ENCODE peak calls at places on chromosomes 4 and X, in six cellular contexts. One of them, this sample, is unnamed.

GRCh38 chr4:48247142-48247877 is 22.3 kb downstream of the TEC start:
- DNase-seq in neuronal stem cell: no peak
- DNase-seq in IMR-90: peak; percentile 46
- DNase-seq in mesendoderm: no peak
- DNase-seq in H1: no peak
- DNase-seq in mesenchymal stem cell: no peak
- DNase-seq in this sample: no peak

GRCh38 chr4:107951551-107951950 is 20.2 kb downstream of the CYP2U1 start:
- DNase-seq in neuronal stem cell: no peak
- DNase-seq in IMR-90: peak; percentile 89
- DNase-seq in mesendoderm: no peak
- DNase-seq in H1: no peak
- DNase-seq in mesenchymal stem cell: peak; percentile 68
- DNase-seq in this sample: no peak

GRCh38 chr4:31370866-31371465 is 650.8 kb downstream of the PCDH7 start:
- DNase-seq in neuronal stem cell: peak; percentile 39
- DNase-seq in IMR-90: peak; percentile 28
- DNase-seq in mesendoderm: peak; percentile 73
- DNase-seq in H1: no peak
- DNase-seq in mesenchymal stem cell: peak; percentile 52
- DNase-seq in this sample: no peak

GRCh38 chrX:47797084-47797483 is 39.6 kb upstream of the ZNF81 start:
- DNase-seq in neuronal stem cell: no peak
- DNase-seq in IMR-90: no peak
- DNase-seq in mesendoderm: no peak
- DNase-seq in H1: no peak
- DNase-seq in mesenchymal stem cell: no peak
- DNase-seq in this sample: no peak

GRCh38 chrX:71111141-71111843 is at the start of gene IL2RG:
- DNase-seq in neuronal stem cell: no peak
- DNase-seq in IMR-90: no peak
- DNase-seq in mesendoderm: no peak
- DNase-seq in H1: no peak
- DNase-seq in mesenchymal stem cell: no peak
- DNase-seq in this sample: no peak

GRCh38 chr4:145565328-145565727 is 53.9 kb upstream of the MMAA start:
- DNase-seq in neuronal stem cell: no peak
- DNase-seq in IMR-90: no peak
- DNase-seq in mesendoderm: no peak
- DNase-seq in H1: no peak
- DNase-seq in mesenchymal stem cell: peak; percentile 30
- DNase-seq in this sample: no peak

GRCh38 chr4:183553601-183554345 is 48.9 kb downstream of the ING2 start:
- DNase-seq in neuronal stem cell: no peak
- DNase-seq in IMR-90: no peak
- DNase-seq in mesendoderm: no peak
- DNase-seq in H1: no peak
- DNase-seq in mesenchymal stem cell: no peak
- DNase-seq in this sample: no peak

GRCh38 chrX:133249659-133250058 is 31.5 kb upstream of the TFDP3 start:
- DNase-seq in neuronal stem cell: no peak
- DNase-seq in IMR-90: no peak
- DNase-seq in mesendoderm: no peak
- DNase-seq in H1: no peak
- DNase-seq in mesenchymal stem cell: no peak
- DNase-seq in this sample: no peak

GRCh38 chrX:152813211-152813610 is 17.3 kb downstream of the CETN2 start:
- DNase-seq in neuronal stem cell: no peak
- DNase-seq in IMR-90: no peak
- DNase-seq in mesendoderm: no peak
- DNase-seq in H1: no peak
- DNase-seq in mesenchymal stem cell: no peak
- DNase-seq in this sample: no peak

GRCh38 chr4:38489924-38490639 is 173.9 kb upstream of the KLF3 start:
- DNase-seq in neuronal stem cell: no peak
- DNase-seq in IMR-90: peak; percentile 46
- DNase-seq in mesendoderm: peak; percentile 34
- DNase-seq in H1: no peak
- DNase-seq in mesenchymal stem cell: peak; percentile 74
- DNase-seq in this sample: peak; percentile 31

GRCh38 chrX:82648062-82648461 is 860.0 kb upstream of the POU3F4 start:
- DNase-seq in neuronal stem cell: no peak
- DNase-seq in IMR-90: no peak
- DNase-seq in mesendoderm: no peak
- DNase-seq in H1: no peak
- DNase-seq in mesenchymal stem cell: peak; percentile 1
- DNase-seq in this sample: no peak

GRCh38 chrX:123976671-123977316 is 15.3 kb downstream of the STAG2 start:
- DNase-seq in neuronal stem cell: no peak
- DNase-seq in IMR-90: peak; percentile 47
- DNase-seq in mesendoderm: peak; percentile 23
- DNase-seq in H1: no peak
- DNase-seq in mesenchymal stem cell: peak; percentile 54
- DNase-seq in this sample: no peak

GRCh38 chrX:35098419-35098818 is 155.8 kb downstream of the FAM47B start:
- DNase-seq in neuronal stem cell: no peak
- DNase-seq in IMR-90: no peak
- DNase-seq in mesendoderm: no peak
- DNase-seq in H1: no peak
- DNase-seq in mesenchymal stem cell: no peak
- DNase-seq in this sample: no peak

GRCh38 chrX:112779139-112779538 is 61.5 kb downstream of the AMOT start:
- DNase-seq in neuronal stem cell: no peak
- DNase-seq in IMR-90: no peak
- DNase-seq in mesendoderm: no peak
- DNase-seq in H1: no peak
- DNase-seq in mesenchymal stem cell: no peak
- DNase-seq in this sample: no peak

GRCh38 chrX:17062065-17062464 is 115.6 kb downstream of the REPS2 start:
- DNase-seq in neuronal stem cell: no peak
- DNase-seq in IMR-90: no peak
- DNase-seq in mesendoderm: no peak
- DNase-seq in H1: no peak
- DNase-seq in mesenchymal stem cell: no peak
- DNase-seq in this sample: no peak

GRCh38 chr4:8409271-8410065 is 31.1 kb downstream of the ACOX3 start:
- DNase-seq in neuronal stem cell: no peak
- DNase-seq in IMR-90: no peak
- DNase-seq in mesendoderm: no peak
- DNase-seq in H1: no peak
- DNase-seq in mesenchymal stem cell: no peak
- DNase-seq in this sample: no peak

GRCh38 chr4:154013576-154013975 is 224.7 kb upstream of the SFRP2 start:
- DNase-seq in neuronal stem cell: no peak
- DNase-seq in IMR-90: no peak
- DNase-seq in mesendoderm: no peak
- DNase-seq in H1: no peak
- DNase-seq in mesenchymal stem cell: no peak
- DNase-seq in this sample: no peak

GRCh38 chr4:7964890-7965662 is 25.4 kb upstream of the AFAP1 start:
- DNase-seq in neuronal stem cell: no peak
- DNase-seq in IMR-90: peak; percentile 71
- DNase-seq in mesendoderm: peak; percentile 46
- DNase-seq in H1: no peak
- DNase-seq in mesenchymal stem cell: peak; percentile 57
- DNase-seq in this sample: peak; percentile 64

DNA sequence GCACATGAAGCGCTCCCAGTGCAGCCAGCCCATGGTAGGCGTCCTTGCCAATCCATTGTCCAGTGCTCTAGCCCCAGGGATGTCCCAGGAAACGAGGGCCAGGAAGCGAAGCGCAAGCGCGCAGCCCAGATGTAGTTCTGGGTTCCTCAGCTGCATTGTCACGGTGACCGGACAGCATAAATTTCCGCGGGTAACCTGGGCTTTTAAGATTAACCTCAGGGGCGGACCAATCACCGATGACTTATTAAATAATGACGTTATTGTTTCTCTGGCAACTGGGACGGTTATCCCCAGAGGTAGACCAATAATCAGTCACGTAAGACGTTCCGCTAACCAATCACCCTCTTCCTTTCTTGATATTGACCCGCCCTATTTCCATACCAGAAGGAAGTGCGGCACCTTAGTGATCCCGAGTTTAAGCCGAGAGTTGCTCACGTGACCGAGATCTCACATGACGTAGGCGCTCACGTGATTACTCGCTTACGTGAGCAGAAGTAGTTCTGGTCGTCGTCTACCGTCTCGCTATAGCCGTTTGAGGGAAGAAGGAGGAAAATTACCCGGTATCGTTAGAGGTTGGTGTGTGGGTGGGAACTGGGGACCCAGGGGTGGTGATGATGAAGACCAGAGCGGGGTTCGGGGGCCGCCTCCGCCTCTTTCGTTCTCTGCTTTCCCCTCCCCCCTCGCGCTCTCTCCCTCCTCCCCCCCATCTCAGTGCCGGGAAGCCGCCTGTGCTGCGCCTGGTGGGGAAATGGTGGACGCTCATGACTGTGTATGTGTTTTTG is at the start of the genes GLA and HNRNPH2:
- DNase-seq in neuronal stem cell: peak; percentile 95
- DNase-seq in IMR-90: peak; percentile 99
- DNase-seq in mesendoderm: peak; percentile 99
- DNase-seq in H1: peak; percentile 80
- DNase-seq in mesenchymal stem cell: peak; percentile 99
- DNase-seq in this sample: peak; percentile 93
- H2BK120ac ChIP-seq in neuronal stem cell: no peak within 1 kb of the TSS
- H2BK120ac ChIP-seq in IMR-90: peak within 1 kb of the TSS; percentile 37
- H2BK120ac ChIP-seq in mesendoderm: peak within 1 kb of the TSS; percentile 45
- H2BK120ac ChIP-seq in H1: no peak within 1 kb of the TSS
- H2BK120ac ChIP-seq in mesenchymal stem cell: no peak within 1 kb of the TSS
- H2BK120ac ChIP-seq in this sample: no peak within 1 kb of the TSS

DNA sequence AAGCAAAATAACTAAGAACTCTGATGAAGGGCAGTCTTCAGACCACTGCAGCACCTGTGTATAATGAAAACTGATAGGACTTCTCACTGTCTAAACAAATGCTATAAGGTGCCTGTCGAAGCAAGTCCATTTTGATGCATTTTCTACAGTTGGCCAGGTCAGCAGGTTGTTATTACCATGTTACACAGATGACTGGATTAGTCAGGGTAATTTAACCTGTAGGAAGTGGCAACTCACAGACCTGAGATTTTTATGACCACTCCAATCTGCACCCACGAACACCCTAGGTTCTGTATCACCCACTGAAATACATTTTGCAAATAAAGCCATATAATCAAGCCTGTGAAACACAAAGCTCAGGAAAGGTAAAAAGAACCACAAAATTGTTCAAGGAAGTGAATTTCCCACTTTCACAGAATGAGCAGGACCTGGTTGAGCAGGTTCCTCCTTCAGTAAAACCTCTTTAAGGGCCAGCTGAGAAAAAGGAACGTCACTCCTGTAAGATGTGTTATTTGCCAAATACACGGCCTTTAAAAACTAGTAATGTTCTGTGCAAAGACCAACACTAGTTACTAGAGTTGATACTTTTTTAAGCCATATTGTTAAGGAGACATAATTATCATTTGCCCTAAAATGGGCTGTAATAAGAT is 12.7 kb downstream of the MAML3 start:
- DNase-seq in neuronal stem cell: no peak
- DNase-seq in IMR-90: no peak
- DNase-seq in mesendoderm: no peak
- DNase-seq in H1: no peak
- DNase-seq in mesenchymal stem cell: no peak
- DNase-seq in this sample: no peak
- H2BK120ac ChIP-seq in neuronal stem cell: no peak overlapping the region
- H2BK120ac ChIP-seq in IMR-90: no peak overlapping the region
- H2BK120ac ChIP-seq in mesendoderm: no peak overlapping the region
- H2BK120ac ChIP-seq in H1: no peak overlapping the region
- H2BK120ac ChIP-seq in mesenchymal stem cell: no peak overlapping the region
- H2BK120ac ChIP-seq in this sample: no peak overlapping the region

GRCh38 chr4:6944311-6945051 is 34.9 kb downstream of the TBC1D14 start:
- DNase-seq in neuronal stem cell: no peak
- DNase-seq in IMR-90: no peak
- DNase-seq in mesendoderm: no peak
- DNase-seq in H1: no peak
- DNase-seq in mesenchymal stem cell: peak; percentile 81
- DNase-seq in this sample: no peak
- H2BK120ac ChIP-seq in neuronal stem cell: no peak overlapping the region
- H2BK120ac ChIP-seq in IMR-90: peak overlapping the region; percentile 54
- H2BK120ac ChIP-seq in mesendoderm: no peak overlapping the region
- H2BK120ac ChIP-seq in H1: peak overlapping the region; percentile 63
- H2BK120ac ChIP-seq in mesenchymal stem cell: peak overlapping the region; percentile 50
- H2BK120ac ChIP-seq in this sample: no peak overlapping the region

DNA sequence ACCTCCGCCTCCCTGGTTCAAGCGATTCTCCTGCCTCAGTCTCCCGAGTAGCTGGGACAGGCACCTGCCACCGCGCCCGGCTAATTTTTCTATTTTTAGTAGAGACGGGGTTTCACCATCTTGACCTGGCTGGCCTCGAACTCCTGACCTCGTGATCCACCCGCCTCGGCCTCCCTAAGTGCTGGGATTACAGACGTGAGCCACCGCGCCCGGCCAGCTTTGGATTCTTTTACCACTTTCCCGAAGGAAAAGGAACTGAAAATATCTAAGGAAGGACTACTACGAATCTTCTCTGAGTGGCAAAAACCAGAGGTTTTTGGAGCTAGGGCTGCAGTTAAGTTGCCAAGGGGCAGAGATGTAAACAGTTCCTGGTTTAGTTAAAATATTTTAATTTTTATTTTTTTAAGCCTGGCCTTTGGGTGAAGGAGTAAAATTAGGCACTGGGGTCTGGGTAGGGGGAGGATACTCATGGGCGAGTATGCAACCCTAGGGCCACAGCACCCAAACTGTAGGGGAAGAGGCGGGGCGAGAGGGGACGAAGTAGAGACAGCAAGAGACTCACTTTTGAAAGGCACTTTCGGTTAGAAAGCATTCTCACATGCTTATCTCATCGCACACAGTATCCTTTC is 525 bp upstream of the CISD2 start:
- DNase-seq in neuronal stem cell: no peak
- DNase-seq in IMR-90: no peak
- DNase-seq in mesendoderm: no peak
- DNase-seq in H1: no peak
- DNase-seq in mesenchymal stem cell: no peak
- DNase-seq in this sample: no peak
- H2BK120ac ChIP-seq in neuronal stem cell: no peak overlapping the region
- H2BK120ac ChIP-seq in IMR-90: peak overlapping the region; percentile 21
- H2BK120ac ChIP-seq in mesendoderm: peak overlapping the region; percentile 61
- H2BK120ac ChIP-seq in H1: no peak overlapping the region
- H2BK120ac ChIP-seq in mesenchymal stem cell: no peak overlapping the region
- H2BK120ac ChIP-seq in this sample: no peak overlapping the region

This sample was measured in H9.